ENCODE peak calls at places on chromosomes 2 and 18, in eight cellular contexts. Q is breast epithelium; M is non-pigmented ciliary epithelial cell; S is amniotic stem cell; H is NCI-H1092; B is stimulated activated CD4-positive, alpha-beta T cell treated with anti-CD3 and anti-CD28 coated beads, TNF-alpha, amount 100 ng/mL, for 1 hour; K is GM12864; R is glutamatergic neuron. V is an unnamed sample.

GRCh38 chr18:51168031-51168742 is 29.3 kb downstream of the MEX3C start:
- DNase-seq in K (no peak), R (no peak), Q (no peak), H (no peak), M (no peak), B (no peak), S (no peak), V (no peak)

GRCh38 chr2:17759805-17760204 is 5.9 kb downstream of the GEN1 start:
- DNase-seq in M (no peak), H (no peak), S (no peak), R (no peak), K (no peak), B (no peak), Q (no peak), V (no peak)

GRCh38 chr2:38671303-38671702 is 5.4 kb downstream of the GALM start:
- DNase-seq in M (no peak), S (no peak), H (no peak), R (no peak), Q (no peak), B (no peak), K (no peak), V (no peak)

GRCh38 chr2:26612522-26613240 is 28.5 kb downstream of the CIB4 start:
- DNase-seq in R (no peak), Q (no peak), K (no peak), S (no peak), B (no peak), M (no peak), H (no peak), V (no peak)

GRCh38 chr2:173929441-173929840 is 35.7 kb downstream of the SP3 start:
- DNase-seq in B (no peak), M (no peak), H (no peak), S (no peak), R (no peak), Q (no peak), K (no peak), V (no peak)

GRCh38 chr2:11483806-11484147 is 17.8 kb upstream of the E2F6 start:
- DNase-seq in M (no peak), H (no peak), B (no peak), R (no peak), K (no peak), Q (no peak), S (no peak), V (no peak)

GRCh38 chr2:98709530-98709929 is 21.4 kb downstream of the MGAT4A start:
- DNase-seq in M (no peak), B (no peak), H (no peak), S (no peak), Q (no peak), R (no peak), K (no peak), V (no peak)

GRCh38 chr2:178976351-178976750 is 73.6 kb downstream of the CCDC141 start:
- DNase-seq in Q (no peak), R (no peak), K (no peak), H (no peak), B (no peak), S (no peak), M (no peak), V (no peak)

GRCh38 chr2:45889053-45889452 is 237.6 kb downstream of the PRKCE start:
- DNase-seq in K (peak; percentile 58), M (no peak), S (no peak), B (no peak), Q (no peak), R (peak; percentile 65), H (no peak), V (peak; percentile 73)

GRCh38 chr18:27599202-27599829 is 414.2 kb upstream of the CHST9 start:
- DNase-seq in S (peak; percentile 24), R (peak; percentile 71), Q (peak; percentile 20), K (no peak), B (no peak), H (peak; percentile 35), M (no peak), V (no peak)

GRCh38 chr2:121818546-121818945 is 63.1 kb downstream of the TSN start:
- DNase-seq in R (no peak), S (no peak), B (no peak), H (no peak), Q (no peak), K (no peak), M (no peak), V (no peak)

GRCh38 chr2:10124538-10125045 is 2.1 kb downstream of the RRM2 start:
- DNase-seq in M (peak; percentile 46), R (no peak), K (no peak), S (peak; percentile 56), H (peak; percentile 35), Q (no peak), B (no peak), V (no peak)

GRCh38 chr2:30293303-30293912 is 62.1 kb downstream of the LBH start:
- DNase-seq in K (no peak), R (no peak), Q (no peak), B (no peak), M (peak; percentile 71), H (no peak), S (peak; percentile 27), V (no peak)

GRCh38 chr2:168166902-168167510 is 80.4 kb downstream of the STK39 start:
- DNase-seq in R (no peak), B (no peak), K (no peak), H (no peak), S (no peak), M (no peak), Q (no peak), V (no peak)

GRCh38 chr18:23897293-23897692 is 117.3 kb upstream of the TTC39C start:
- DNase-seq in B (no peak), Q (no peak), R (no peak), H (no peak), K (no peak), S (no peak), M (no peak), V (no peak)

GRCh38 chr2:10162586-10163497 is 40.3 kb downstream of the RRM2 start:
- DNase-seq in K (no peak), R (peak; percentile 43), Q (no peak), H (peak; percentile 40), B (no peak), M (no peak), S (no peak), V (no peak)

GRCh38 chr18:3104190-3105054 is 91.5 kb upstream of the LPIN2 start:
- DNase-seq in K (no peak), H (no peak), B (no peak), M (peak; percentile 50), R (no peak), Q (no peak), S (no peak), V (no peak)

GRCh38 chr2:239991689-239992314 is 33.3 kb downstream of the NDUFA10 start:
- DNase-seq in Q (no peak), R (no peak), H (no peak), B (no peak), M (peak; percentile 27), K (peak; percentile 10), S (peak; percentile 19), V (no peak)

GRCh38 chr2:60517441-60517840 is 36.0 kb downstream of the BCL11A start:
- DNase-seq in K (no peak), M (no peak), S (no peak), Q (no peak), R (no peak), H (no peak), B (no peak), V (no peak)

GRCh38 chr2:20745924-20746555 is 76.9 kb downstream of the LDAH start:
- DNase-seq in H (no peak), R (no peak), Q (no peak), M (no peak), S (no peak), B (no peak), K (no peak), V (no peak)

GRCh38 chr18:59140287-59140885 is 702 bp downstream of the SEC11C start:
- DNase-seq in K (no peak), S (no peak), B (no peak), M (no peak), Q (peak; percentile 17), R (no peak), H (no peak), V (no peak)

GRCh38 chr2:209391776-209392401 is 32.0 kb upstream of the MAP2 start:
- DNase-seq in B (no peak), R (no peak), H (no peak), S (no peak), M (no peak), K (no peak), Q (no peak), V (no peak)